ENCODE peak calls at places on chromosomes 1 and 21, in ten cellular contexts. M is fibroblast of lung; F is A549; J is left lung; K is neuronal stem cell; G is CD8-positive, alpha-beta memory T cell; T is breast epithelium; H is HCT116; U is IMR-90; L is GM23248. W is an unnamed sample.

GRCh38 chr21:17901458-17902092 is 82.4 kb upstream of the C21orf91 start:
- DNase-seq in K (no peak), L (peak), T (no peak), J (no peak), G (no peak), U (peak), H (no peak), F (no peak), M (peak), W (no peak)

GRCh38 chr1:40450491-40451237 is 388 bp downstream of the ZFP69B start:
- DNase-seq in T (no peak), L (peak), J (peak), U (peak), K (no peak), M (peak), F (peak), G (peak), H (no peak), W (no peak)

GRCh38 chr21:16420086-16420724 is 690.4 kb downstream of the USP25 start:
- DNase-seq in U (peak), M (peak), G (no peak), H (no peak), K (no peak), T (peak), J (no peak), F (peak), L (peak), W (no peak)

GRCh38 chr1:1068374-1069060 is 5.6 kb downstream of the RNF223 start:
- DNase-seq in J (peak), L (no peak), T (peak), M (no peak), H (no peak), G (peak), U (no peak), F (no peak), K (no peak), W (no peak)

GRCh38 chr1:156848461-156849150 is 10.3 kb downstream of the INSRR start:
- DNase-seq in H (no peak), G (peak), L (peak), M (peak), U (no peak), J (no peak), T (peak), K (no peak), F (no peak), W (no peak)

GRCh38 chr1:205880923-205881322 is 31.0 kb upstream of the PM20D1 start:
- DNase-seq in G (no peak), F (no peak), K (no peak), T (no peak), H (no peak), J (no peak), U (no peak), L (no peak), M (no peak), W (no peak)

GRCh38 chr1:2194319-2194897 is at the start of gene FAAP20:
- DNase-seq in K (no peak), M (peak), T (no peak), H (peak), L (peak), G (peak), U (peak), F (peak), J (no peak), W (no peak)

GRCh38 chr1:1959840-1960479 is 40.9 kb upstream of the TMEM52 start:
- DNase-seq in U (peak), J (peak), H (peak), M (peak), K (peak), G (peak), L (peak), F (peak), T (peak), W (peak)

GRCh38 chr1:67342002-67342890 is 34.6 kb downstream of the IL12RB2 start:
- DNase-seq in J (no peak), T (no peak), F (no peak), G (no peak), U (no peak), L (no peak), H (no peak), K (no peak), M (no peak), W (no peak)

GRCh38 chr1:224211262-224211962 is 28.4 kb downstream of the DEGS1 start:
- DNase-seq in H (no peak), G (no peak), T (no peak), U (peak), F (peak), K (no peak), M (peak), L (peak), J (no peak), W (peak)

GRCh38 chr1:101370488-101370887 is 133.7 kb downstream of the S1PR1 start:
- DNase-seq in M (no peak), J (no peak), L (no peak), U (no peak), T (no peak), H (no peak), F (no peak), G (no peak), K (no peak), W (no peak)

GRCh38 chr1:150280138-150280707 is 2.1 kb upstream of the CIART start:
- DNase-seq in F (no peak), G (no peak), U (no peak), K (no peak), H (no peak), M (no peak), L (no peak), T (no peak), J (no peak), W (no peak)

GRCh38 chr1:110594466-110595076 is 11.6 kb downstream of the KCNA2 start:
- DNase-seq in M (no peak), K (no peak), U (no peak), J (no peak), F (no peak), T (no peak), L (no peak), H (no peak), G (no peak), W (no peak)

GRCh38 chr1:114092118-114092517 is 61.6 kb downstream of the SYT6 start:
- DNase-seq in L (no peak), T (no peak), K (no peak), U (no peak), J (no peak), F (no peak), M (no peak), H (no peak), G (no peak), W (no peak)

GRCh38 chr1:199691540-199691939 is 336.0 kb upstream of the NR5A2 start:
- DNase-seq in M (peak), G (no peak), F (peak), T (no peak), L (peak), J (no peak), U (peak), H (peak), K (no peak), W (no peak)

GRCh38 chr21:42063578-42064521 is 7.3 kb upstream of the UMODL1 start:
- DNase-seq in T (no peak), H (no peak), F (no peak), M (peak), L (no peak), U (no peak), K (no peak), J (peak), G (peak), W (peak)

GRCh38 chr1:233376711-233377110 is 49.2 kb downstream of the MAP3K21 start:
- DNase-seq in M (no peak), T (no peak), L (no peak), H (no peak), U (no peak), G (no peak), K (no peak), J (no peak), F (no peak), W (no peak)

GRCh38 chr1:47709302-47710074 is 271.6 kb downstream of the FOXD2 start:
- DNase-seq in U (no peak), T (no peak), L (peak), J (no peak), G (no peak), H (no peak), F (peak), K (peak), M (no peak), W (no peak)

GRCh38 chr1:186059311-186059710 is 315.7 kb downstream of the TPR start:
- DNase-seq in F (no peak), U (peak), L (peak), H (no peak), M (peak), J (no peak), K (no peak), G (no peak), T (no peak), W (peak)

GRCh38 chr1:72000809-72001208 is 281.5 kb downstream of the NEGR1 start:
- DNase-seq in J (no peak), T (no peak), F (peak), L (no peak), H (no peak), G (no peak), M (peak), K (no peak), U (peak), W (peak)

GRCh38 chr1:27719286-27720251 is 6.2 kb upstream of the FAM76A start:
- DNase-seq in H (no peak), L (peak), G (no peak), T (no peak), U (peak), J (no peak), F (no peak), K (no peak), M (no peak), W (no peak)

GRCh38 chr1:38778521-38778920 is 81.1 kb downstream of the RRAGC start:
- DNase-seq in L (no peak), U (no peak), K (no peak), M (no peak), J (no peak), T (no peak), H (no peak), F (no peak), G (no peak), W (no peak)

GRCh38 chr21:46048926-46049889 is 48.7 kb upstream of the COL6A2 start:
- DNase-seq in U (peak), H (no peak), J (peak), G (no peak), L (peak), F (no peak), M (peak), K (no peak), T (peak), W (peak)

GRCh38 chr1:18109756-18110597 is 2.4 kb downstream of the IGSF21 start:
- DNase-seq in F (peak), H (no peak), T (no peak), J (no peak), U (no peak), M (peak), L (peak), K (no peak), G (no peak), W (no peak)

GRCh38 chr1:117820694-117821381 is 108.6 kb downstream of the GDAP2 start:
- DNase-seq in T (no peak), F (no peak), U (peak), H (no peak), J (no peak), G (no peak), M (peak), K (no peak), L (no peak), W (no peak)

GRCh38 chr1:222924140-222924706 is 109.4 kb downstream of the DISP1 start:
- DNase-seq in M (no peak), T (no peak), U (peak), L (no peak), G (no peak), H (no peak), K (no peak), F (no peak), J (no peak), W (no peak)

GRCh38 chr1:212452323-212453155 is 19.8 kb downstream of the NENF start:
- DNase-seq in K (no peak), H (no peak), M (peak), T (no peak), F (no peak), J (peak), L (peak), G (no peak), U (peak), W (no peak)

GRCh38 chr1:24735619-24736375 is 9.4 kb upstream of the CLIC4 start:
- DNase-seq in U (peak), H (no peak), M (peak), J (no peak), K (no peak), F (no peak), T (no peak), L (peak), G (no peak), W (no peak)

GRCh38 chr1:185626344-185626743 is 107.8 kb upstream of the HMCN1 start:
- DNase-seq in F (no peak), L (no peak), H (no peak), G (no peak), M (no peak), U (no peak), K (no peak), T (no peak), J (no peak), W (no peak)

GRCh38 chr1:11730429-11730861 is 5.5 kb upstream of the AGTRAP start:
- DNase-seq in J (peak), M (no peak), L (peak), T (no peak), H (no peak), U (peak), G (peak), F (no peak), K (no peak), W (no peak)

GRCh38 chr1:36622741-36623648 is 140.3 kb upstream of the CSF3R start:
- DNase-seq in J (no peak), H (no peak), G (no peak), F (no peak), K (no peak), M (no peak), L (no peak), T (no peak), U (no peak), W (no peak)

GRCh38 chr1:30900931-30901560 is 7.5 kb downstream of the SDC3 start:
- DNase-seq in T (no peak), M (no peak), H (no peak), K (no peak), U (no peak), G (no peak), J (no peak), L (no peak), F (peak), W (no peak)

GRCh38 chr1:41395599-41395956 is 34.3 kb downstream of the FOXO6 start:
- DNase-seq in K (no peak), M (no peak), F (no peak), G (no peak), J (no peak), L (no peak), T (no peak), H (no peak), U (no peak), W (no peak)

GRCh38 chr1:234619071-234619480 is 9.1 kb upstream of the IRF2BP2 start:
- DNase-seq in H (no peak), G (no peak), T (no peak), M (peak), U (peak), F (no peak), J (no peak), L (peak), K (no peak), W (no peak)

GRCh38 chr1:18243503-18244175 is 136.0 kb downstream of the IGSF21 start:
- DNase-seq in K (no peak), G (no peak), H (no peak), J (no peak), U (no peak), L (no peak), F (no peak), M (no peak), T (no peak), W (no peak)

DNA sequence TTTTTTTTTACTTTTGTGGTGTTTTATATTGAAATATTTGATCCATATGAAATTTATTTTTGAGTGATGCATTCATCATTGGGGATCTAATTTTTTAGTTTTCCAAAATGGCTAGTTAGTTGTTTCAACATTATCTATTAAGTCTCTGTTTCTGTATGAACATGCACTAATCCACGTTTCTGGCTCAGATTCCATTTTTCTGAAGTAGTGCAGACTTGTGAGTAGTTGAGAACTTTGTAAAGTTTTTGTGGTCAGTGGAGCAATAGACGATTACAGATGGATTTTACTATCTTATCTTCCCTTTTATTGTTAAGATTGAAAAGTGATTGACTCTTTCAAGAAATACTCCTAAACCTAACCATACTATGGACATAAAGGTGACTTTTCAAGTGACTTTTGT is 16.7 kb downstream of the SOAT1 start:
- DNase-seq in F (no peak), H (no peak), G (no peak), M (peak), K (no peak), L (peak), U (peak), T (no peak), J (no peak), W (peak)
- H3K27ac ChIP-seq in F (peak), H (peak), G (no peak), M (peak), K (no peak), L (peak), U (no peak), T (no peak), J (no peak), W (peak)

DNA sequence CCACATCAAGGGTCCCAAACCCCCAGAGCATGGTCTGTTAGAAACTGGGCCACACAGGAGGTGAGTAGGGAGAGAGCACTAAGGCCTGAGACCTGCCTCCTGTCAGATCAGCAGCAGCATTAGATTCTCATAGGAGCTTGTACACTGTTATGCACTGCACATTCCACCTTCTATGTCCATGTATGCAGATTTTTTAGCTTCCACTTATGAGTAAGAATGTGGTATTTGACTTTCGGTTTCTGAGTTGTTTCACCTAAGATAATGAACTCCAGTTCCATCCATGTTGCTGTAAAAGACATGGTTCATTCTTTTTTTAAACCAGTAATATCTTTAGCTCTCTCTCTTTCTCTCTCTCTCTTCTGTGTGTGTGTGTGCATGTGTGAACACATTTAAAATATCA is 663 bp upstream of the GBP6 start:
- DNase-seq in G (no peak), T (no peak), U (peak), K (no peak), L (peak), H (no peak), M (peak), F (no peak), J (no peak), W (peak)
- H3K27ac ChIP-seq in G (no peak), T (peak), U (no peak), K (no peak), L (no peak), H (no peak), M (no peak), F (no peak), J (peak), W (peak)

DNA sequence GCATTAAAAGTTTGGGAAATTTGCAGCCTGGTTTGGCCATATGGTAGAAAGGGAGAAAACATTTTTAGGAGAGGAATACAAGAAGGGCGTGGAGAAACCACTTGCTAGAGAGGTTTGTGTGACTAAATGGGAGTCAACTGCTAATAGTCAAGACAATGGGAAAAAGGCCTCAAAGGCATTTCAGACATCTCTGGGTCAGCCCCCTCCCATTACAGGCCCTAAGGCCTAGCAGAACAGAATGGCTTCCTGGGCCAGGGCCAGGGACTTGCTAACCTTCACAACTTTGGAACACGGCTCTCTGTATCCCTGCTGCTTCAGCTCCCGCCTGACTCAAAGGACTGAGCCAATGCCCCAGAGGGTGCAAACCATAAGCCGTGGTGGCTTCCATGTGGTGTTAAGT is 752.3 kb upstream of the ADAMTS5 start:
- DNase-seq in J (no peak), U (no peak), G (no peak), H (no peak), M (no peak), T (no peak), K (no peak), L (no peak), F (no peak), W (no peak)
- H3K27ac ChIP-seq in J (no peak), U (no peak), G (no peak), H (no peak), M (no peak), T (no peak), K (no peak), L (no peak), F (no peak), W (no peak)

DNA sequence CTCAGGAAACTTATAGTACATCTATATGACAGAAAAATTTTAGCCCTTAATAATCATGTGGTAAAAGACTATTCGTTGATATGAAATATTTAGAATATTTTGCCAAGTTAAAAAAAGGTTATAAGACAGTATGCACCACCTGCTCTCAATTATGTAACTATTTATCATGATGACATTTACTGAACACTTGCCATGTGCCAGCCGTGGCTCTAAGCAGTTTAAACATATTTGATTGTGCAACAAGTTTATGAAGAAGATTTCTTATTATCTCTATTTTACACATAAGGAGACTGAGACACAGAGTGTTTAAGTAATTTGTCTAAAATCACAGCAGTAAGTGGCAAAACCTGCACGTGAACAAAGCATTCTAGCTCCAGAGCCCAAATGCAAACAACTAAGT is 199.3 kb upstream of the JUN start:
- DNase-seq in F (no peak), H (no peak), K (no peak), J (no peak), L (peak), U (peak), T (no peak), G (no peak), M (no peak), W (no peak)
- H3K27ac ChIP-seq in F (no peak), H (no peak), K (no peak), J (no peak), L (no peak), U (no peak), T (no peak), G (no peak), M (no peak), W (no peak)

GRCh38 chr1:244865820-244866219 is 1.5 kb upstream of the HNRNPU start:
- DNase-seq in M (no peak), U (no peak), F (no peak), J (no peak), H (no peak), L (no peak), K (no peak), G (no peak), T (no peak), W (no peak)

GRCh38 chr1:244865028-244865371 is 657 bp upstream of the HNRNPU start:
- DNase-seq in G (no peak), K (no peak), L (peak), U (no peak), T (no peak), J (peak), M (peak), H (no peak), F (peak), W (no peak)

GRCh38 chr1:244868484-244869363 is 4.4 kb upstream of the HNRNPU start:
- DNase-seq in U (no peak), T (no peak), M (no peak), G (no peak), H (no peak), F (no peak), K (no peak), L (no peak), J (no peak), W (no peak)

GRCh38 chr1:244864253-244865027 is at the start of gene HNRNPU:
- DNase-seq in L (peak), U (peak), F (peak), G (peak), J (peak), M (peak), T (peak), K (peak), H (peak), W (peak)

DNA sequence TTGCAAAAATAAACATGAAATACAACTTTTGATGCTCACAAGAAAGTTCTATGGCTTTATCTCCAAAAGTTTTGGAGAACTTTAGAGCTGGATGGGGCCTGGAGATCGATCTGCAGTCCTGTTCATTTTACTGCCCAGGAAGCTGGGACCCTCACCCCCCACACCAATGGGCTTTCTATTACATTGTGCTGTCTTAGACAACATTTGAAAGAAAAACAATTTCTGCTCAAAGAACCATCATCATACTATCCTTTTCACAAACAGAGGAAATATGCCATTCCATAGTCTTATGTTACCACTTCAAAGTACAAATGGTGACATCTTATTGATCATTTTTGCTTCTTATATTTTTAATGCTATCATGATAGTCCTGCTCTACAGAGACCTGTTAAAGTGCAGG is 2.0 kb upstream of the HNRNPU start:
- DNase-seq in U (no peak), G (no peak), L (no peak), K (no peak), F (no peak), M (no peak), H (no peak), J (no peak), T (no peak), W (no peak)
- H3K27ac ChIP-seq in U (peak), G (peak), L (peak), K (no peak), F (peak), M (no peak), H (no peak), J (no peak), T (peak), W (no peak)